ENCODE peak calls at places on chromosomes 12 and 14, in five cellular contexts. One of them, this sample, is unnamed.

GRCh38 chr12:126706300-126706699 is 1560.7 kb upstream of the TMEM132C start:
- DNase-seq in H1: no peak
- DNase-seq in GM12878: no peak
- DNase-seq in K562: no peak
- DNase-seq in HepG2: no peak
- DNase-seq in this sample: no peak

GRCh38 chr14:78253986-78254385 is 83.8 kb downstream of the NRXN3 start:
- DNase-seq in K562: no peak
- DNase-seq in HepG2: no peak
- DNase-seq in GM12878: no peak
- DNase-seq in H1: no peak
- DNase-seq in this sample: no peak

GRCh38 chr14:74618078-74618952 is 6.3 kb upstream of the LTBP2 start:
- DNase-seq in GM12878: no peak
- DNase-seq in HepG2: peak; percentile 90
- DNase-seq in H1: no peak
- DNase-seq in K562: no peak
- DNase-seq in this sample: peak; percentile 88

GRCh38 chr14:99393059-99393655 is 87.5 kb downstream of the SETD3 start:
- DNase-seq in K562: peak; percentile 55
- DNase-seq in H1: peak; percentile 38
- DNase-seq in HepG2: peak; percentile 23
- DNase-seq in GM12878: no peak
- DNase-seq in this sample: peak; percentile 15

GRCh38 chr12:110537605-110538409 is 35.7 kb downstream of the RAD9B start:
- DNase-seq in K562: no peak
- DNase-seq in GM12878: no peak
- DNase-seq in HepG2: no peak
- DNase-seq in H1: no peak
- DNase-seq in this sample: no peak

GRCh38 chr14:104665092-104665662 is 24.2 kb upstream of the INF2 start:
- DNase-seq in GM12878: no peak
- DNase-seq in K562: no peak
- DNase-seq in H1: no peak
- DNase-seq in HepG2: no peak
- DNase-seq in this sample: no peak

GRCh38 chr12:124538194-124539082 is 29.0 kb downstream of the NCOR2 start:
- DNase-seq in H1: no peak
- DNase-seq in GM12878: no peak
- DNase-seq in K562: no peak
- DNase-seq in HepG2: peak; percentile 41
- DNase-seq in this sample: no peak

GRCh38 chr12:118356809-118357326 is 15.8 kb downstream of the TAOK3 start:
- DNase-seq in HepG2: no peak
- DNase-seq in K562: no peak
- DNase-seq in H1: no peak
- DNase-seq in GM12878: no peak
- DNase-seq in this sample: no peak

GRCh38 chr14:31945074-31945613 is 132.0 kb upstream of the ARHGAP5 start:
- DNase-seq in GM12878: no peak
- DNase-seq in H1: no peak
- DNase-seq in K562: no peak
- DNase-seq in HepG2: peak; percentile 60
- DNase-seq in this sample: no peak

GRCh38 chr12:8890313-8891084 is 23.8 kb upstream of the PHC1 start:
- DNase-seq in HepG2: peak; percentile 32
- DNase-seq in K562: peak; percentile 73
- DNase-seq in GM12878: peak; percentile 8
- DNase-seq in H1: no peak
- DNase-seq in this sample: no peak

DNA sequence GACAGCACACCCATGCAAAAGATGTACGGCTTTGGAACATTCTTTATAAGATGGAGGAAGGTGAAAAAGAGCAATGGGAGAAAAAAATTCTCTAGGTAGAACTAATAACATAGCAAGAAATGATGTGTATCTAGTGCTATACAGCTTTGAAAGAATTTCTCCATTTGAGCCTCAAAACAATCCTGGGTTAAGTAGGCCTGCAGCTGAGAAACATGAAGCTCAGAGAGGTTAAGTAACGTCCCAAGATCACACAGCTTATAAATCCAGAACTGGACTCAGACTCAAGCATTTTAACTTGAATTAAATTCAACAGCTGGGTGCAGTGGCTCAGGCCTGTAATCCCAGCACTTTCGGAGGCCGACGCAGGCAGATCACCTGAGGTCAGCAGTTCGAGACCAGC is 32.9 kb downstream of the TTC7B start:
- DNase-seq in H1: no peak
- DNase-seq in GM12878: no peak
- DNase-seq in HepG2: no peak
- DNase-seq in K562: no peak
- DNase-seq in this sample: no peak
- TF ChIP-seq ZNF274 in H1: no peak
- TF ChIP-seq ZNF274 in GM12878: no peak
- TF ChIP-seq ZNF274 in HepG2: no peak
- TF ChIP-seq ZNF274 in K562: no peak
- TF ChIP-seq ZNF274 in this sample: no peak

GRCh38 chr12:104285740-104286537 is 17.6 kb upstream of the EID3 start:
- DNase-seq in GM12878: no peak
- DNase-seq in K562: no peak
- DNase-seq in HepG2: no peak
- DNase-seq in H1: no peak
- DNase-seq in this sample: peak; percentile 42
- H3K4me3 ChIP-seq in GM12878: peak overlapping the region; percentile 89
- H3K4me3 ChIP-seq in K562: no peak overlapping the region
- H3K4me3 ChIP-seq in HepG2: peak overlapping the region; percentile 91
- H3K4me3 ChIP-seq in H1: no peak overlapping the region
- H3K4me3 ChIP-seq in this sample: peak overlapping the region; percentile 92

DNA sequence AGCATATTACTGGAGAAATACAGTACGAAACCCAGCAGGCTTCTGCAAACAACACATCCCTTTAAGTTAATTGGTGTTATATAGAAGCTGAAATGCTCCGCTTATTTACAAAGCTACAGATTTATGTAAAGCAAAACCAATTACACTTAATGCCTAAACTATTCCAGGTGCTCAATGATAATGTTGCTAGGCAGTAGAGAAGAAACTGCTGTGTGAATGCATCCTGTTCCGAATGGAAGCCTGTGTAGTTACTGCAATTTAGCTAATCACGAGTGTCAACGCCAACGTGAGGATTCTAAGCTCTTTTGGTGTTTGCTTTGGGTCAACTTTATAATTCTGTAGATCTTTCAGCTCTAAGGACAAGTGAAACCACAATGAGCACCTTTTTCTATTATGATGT is 89.8 kb downstream of the SLC15A5 start:
- DNase-seq in K562: no peak
- DNase-seq in H1: no peak
- DNase-seq in HepG2: no peak
- DNase-seq in GM12878: no peak
- DNase-seq in this sample: no peak
- TF ChIP-seq CEBPB in K562: no peak
- TF ChIP-seq CEBPB in H1: no peak
- TF ChIP-seq CEBPB in HepG2: no peak
- TF ChIP-seq CEBPB in GM12878: no peak
- TF ChIP-seq CEBPB in this sample: no peak

DNA sequence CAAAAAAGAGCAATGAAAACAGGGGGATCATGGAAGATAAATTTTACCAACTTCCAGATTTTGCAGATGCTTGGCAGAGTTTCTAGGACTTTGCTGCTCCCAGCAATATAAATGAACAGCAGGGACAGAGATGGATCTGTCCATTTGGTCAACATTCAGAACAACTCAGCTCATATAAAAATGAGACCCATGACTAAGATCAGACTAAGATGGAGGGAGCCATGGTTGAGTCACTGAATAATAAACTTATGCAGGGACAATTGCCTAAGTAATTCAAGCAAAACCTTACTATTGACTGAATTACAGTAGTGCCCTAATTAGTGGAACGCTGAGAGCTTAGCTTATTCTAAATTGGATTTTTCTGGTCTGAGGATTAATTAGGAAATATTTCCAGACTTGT is 205.1 kb downstream of the SLC5A8 start:
- DNase-seq in HepG2: no peak
- DNase-seq in GM12878: no peak
- DNase-seq in K562: no peak
- DNase-seq in H1: no peak
- DNase-seq in this sample: no peak
- TF ChIP-seq ZNF274 in HepG2: no peak
- TF ChIP-seq ZNF274 in GM12878: no peak
- TF ChIP-seq ZNF274 in K562: no peak
- TF ChIP-seq ZNF274 in H1: no peak
- TF ChIP-seq ZNF274 in this sample: no peak

GRCh38 chr12:49296034-49296835 is 1.3 kb downstream of the PRPH start:
- DNase-seq in H1: no peak
- DNase-seq in K562: peak; percentile 87
- DNase-seq in HepG2: peak; percentile 27
- DNase-seq in GM12878: no peak
- DNase-seq in this sample: no peak
- H3K4me3 ChIP-seq in H1: peak overlapping the region; percentile 4
- H3K4me3 ChIP-seq in K562: peak overlapping the region; percentile 43
- H3K4me3 ChIP-seq in HepG2: peak overlapping the region; percentile 71
- H3K4me3 ChIP-seq in GM12878: peak overlapping the region; percentile 40
- H3K4me3 ChIP-seq in this sample: peak overlapping the region; percentile 48